ENCODE peak calls at places on chromosomes 6 and 20, in four cellular contexts. One of them, this sample, is unnamed.
A peak's percentile ranks its signal among the peaks of the same experiment; 100 is the strongest.

GRCh38 chr20:31593221-31594001 is 11.7 kb upstream of the ID1 start:
- DNase-seq in lower lobe of right lung: peak; percentile 71
- DNase-seq in fibroblast of lung: peak; percentile 89
- DNase-seq in fibroblast of pulmonary artery: peak; percentile 79
- DNase-seq in this sample: no peak

GRCh38 chr6:33745558-33745957 is 1.1 kb downstream of the IP6K3 start:
- DNase-seq in lower lobe of right lung: no peak
- DNase-seq in fibroblast of lung: no peak
- DNase-seq in fibroblast of pulmonary artery: no peak
- DNase-seq in this sample: no peak

GRCh38 chr6:17276766-17277165 is 4.4 kb upstream of the RBM24 start:
- DNase-seq in lower lobe of right lung: no peak
- DNase-seq in fibroblast of lung: peak; percentile 52
- DNase-seq in fibroblast of pulmonary artery: no peak
- DNase-seq in this sample: no peak

GRCh38 chr6:56527934-56528333 is 114.8 kb downstream of the DST start:
- DNase-seq in lower lobe of right lung: no peak
- DNase-seq in fibroblast of lung: peak; percentile 38
- DNase-seq in fibroblast of pulmonary artery: no peak
- DNase-seq in this sample: no peak

GRCh38 chr6:35419431-35419830 is 32.7 kb upstream of the FANCE start:
- DNase-seq in lower lobe of right lung: no peak
- DNase-seq in fibroblast of lung: peak; percentile 30
- DNase-seq in fibroblast of pulmonary artery: peak; percentile 77
- DNase-seq in this sample: no peak

GRCh38 chr20:48051810-48052491 is 266.7 kb upstream of the SULF2 start:
- DNase-seq in lower lobe of right lung: no peak
- DNase-seq in fibroblast of lung: peak; percentile 90
- DNase-seq in fibroblast of pulmonary artery: peak; percentile 92
- DNase-seq in this sample: peak; percentile 72

GRCh38 chr6:137297887-137298286 is 78.7 kb upstream of the IFNGR1 start:
- DNase-seq in lower lobe of right lung: no peak
- DNase-seq in fibroblast of lung: peak; percentile 11
- DNase-seq in fibroblast of pulmonary artery: peak; percentile 30
- DNase-seq in this sample: peak; percentile 57

GRCh38 chr6:93219447-93219846 is 199.9 kb downstream of the EPHA7 start:
- DNase-seq in lower lobe of right lung: no peak
- DNase-seq in fibroblast of lung: no peak
- DNase-seq in fibroblast of pulmonary artery: no peak
- DNase-seq in this sample: no peak

GRCh38 chr20:8161262-8162071 is 29.4 kb downstream of the PLCB1 start:
- DNase-seq in lower lobe of right lung: no peak
- DNase-seq in fibroblast of lung: peak; percentile 36
- DNase-seq in fibroblast of pulmonary artery: peak; percentile 15
- DNase-seq in this sample: no peak

GRCh38 chr20:63441777-63442493 is 30.5 kb downstream of the KCNQ2 start:
- DNase-seq in lower lobe of right lung: peak; percentile 58
- DNase-seq in fibroblast of lung: peak; percentile 26
- DNase-seq in fibroblast of pulmonary artery: peak; percentile 33
- DNase-seq in this sample: no peak

GRCh38 chr6:80215063-80215462 is 108.6 kb downstream of the BCKDHB start:
- DNase-seq in lower lobe of right lung: no peak
- DNase-seq in fibroblast of lung: no peak
- DNase-seq in fibroblast of pulmonary artery: no peak
- DNase-seq in this sample: no peak

GRCh38 chr6:23349521-23350147 is 776.4 kb upstream of the NRSN1 start:
- DNase-seq in lower lobe of right lung: no peak
- DNase-seq in fibroblast of lung: peak; percentile 86
- DNase-seq in fibroblast of pulmonary artery: peak; percentile 69
- DNase-seq in this sample: peak; percentile 64

GRCh38 chr6:51533962-51534361 is 553.5 kb downstream of the PKHD1 start:
- DNase-seq in lower lobe of right lung: no peak
- DNase-seq in fibroblast of lung: no peak
- DNase-seq in fibroblast of pulmonary artery: no peak
- DNase-seq in this sample: no peak

GRCh38 chr6:33826537-33826936 is 22.7 kb upstream of the MLN start:
- DNase-seq in lower lobe of right lung: no peak
- DNase-seq in fibroblast of lung: no peak
- DNase-seq in fibroblast of pulmonary artery: no peak
- DNase-seq in this sample: no peak

GRCh38 chr6:40160826-40161225 is 226.6 kb upstream of the MOCS1 start:
- DNase-seq in lower lobe of right lung: no peak
- DNase-seq in fibroblast of lung: no peak
- DNase-seq in fibroblast of pulmonary artery: no peak
- DNase-seq in this sample: no peak

GRCh38 chr20:47818996-47819609 is 33.8 kb upstream of the SULF2 start:
- DNase-seq in lower lobe of right lung: no peak
- DNase-seq in fibroblast of lung: no peak
- DNase-seq in fibroblast of pulmonary artery: no peak
- DNase-seq in this sample: no peak

GRCh38 chr20:59988141-59988540 is 29.9 kb downstream of the CDH26 start:
- DNase-seq in lower lobe of right lung: peak; percentile 72
- DNase-seq in fibroblast of lung: peak; percentile 25
- DNase-seq in fibroblast of pulmonary artery: no peak
- DNase-seq in this sample: no peak

GRCh38 chr6:134080171-134080795 is 27.9 kb upstream of the SLC2A12 start:
- DNase-seq in lower lobe of right lung: no peak
- DNase-seq in fibroblast of lung: peak; percentile 67
- DNase-seq in fibroblast of pulmonary artery: no peak
- DNase-seq in this sample: no peak

GRCh38 chr6:148335582-148335981 is 7.1 kb upstream of the SASH1 start:
- DNase-seq in lower lobe of right lung: no peak
- DNase-seq in fibroblast of lung: peak; percentile 81
- DNase-seq in fibroblast of pulmonary artery: peak; percentile 52
- DNase-seq in this sample: no peak

GRCh38 chr6:71258078-71258866 is 30.3 kb upstream of the OGFRL1 start:
- DNase-seq in lower lobe of right lung: no peak
- DNase-seq in fibroblast of lung: no peak
- DNase-seq in fibroblast of pulmonary artery: no peak
- DNase-seq in this sample: no peak

GRCh38 chr6:106448000-106448426 is 87.5 kb downstream of the CRYBG1 start:
- DNase-seq in lower lobe of right lung: peak; percentile 68
- DNase-seq in fibroblast of lung: no peak
- DNase-seq in fibroblast of pulmonary artery: no peak
- DNase-seq in this sample: no peak

GRCh38 chr6:101994521-101994920 is 601.0 kb downstream of the GRIK2 start:
- DNase-seq in lower lobe of right lung: no peak
- DNase-seq in fibroblast of lung: no peak
- DNase-seq in fibroblast of pulmonary artery: no peak
- DNase-seq in this sample: no peak

GRCh38 chr6:506920-507523 is 115.5 kb downstream of the IRF4 start:
- DNase-seq in lower lobe of right lung: no peak
- DNase-seq in fibroblast of lung: no peak
- DNase-seq in fibroblast of pulmonary artery: no peak
- DNase-seq in this sample: no peak

GRCh38 chr20:38406476-38406875 is 28.7 kb downstream of the SNHG17 start:
- DNase-seq in lower lobe of right lung: no peak
- DNase-seq in fibroblast of lung: no peak
- DNase-seq in fibroblast of pulmonary artery: no peak
- DNase-seq in this sample: no peak

This sample was measured in astrocyte of the cerebellum.